ENCODE peak calls at places on chromosomes 1 and 21, in five cellular contexts. U is left ventricle myocardium inferior; F is HCT116; O is CD8-positive, alpha-beta T cell; P is bronchial epithelial cell. H is an unnamed sample.

GRCh38 chr1:48917901-48918603 is 141.4 kb upstream of the BEND5 start:
- DNase-seq in U (no peak), F (no peak), O (no peak), P (no peak), H (no peak)

GRCh38 chr1:221718391-221719277 is 23.3 kb downstream of the DUSP10 start:
- DNase-seq in U (no peak), F (no peak), O (no peak), P (peak), H (no peak)

GRCh38 chr1:203271018-203271743 is 34.1 kb upstream of the BTG2 start:
- DNase-seq in U (peak), F (peak), O (peak), P (peak), H (no peak)

GRCh38 chr1:245046310-245046709 is 108.5 kb upstream of the KIF26B start:
- DNase-seq in U (no peak), F (no peak), O (no peak), P (no peak), H (no peak)

GRCh38 chr21:45607021-45607921 is 36.3 kb upstream of the PCBP3 start:
- DNase-seq in U (no peak), F (no peak), O (peak), P (no peak), H (no peak)

GRCh38 chr1:178495741-178496409 is 889 bp downstream of the CLEC20A start:
- DNase-seq in U (no peak), F (no peak), O (no peak), P (no peak), H (no peak)

GRCh38 chr1:172720325-172720724 is 61.4 kb downstream of the FASLG start:
- DNase-seq in U (no peak), F (no peak), O (no peak), P (no peak), H (no peak)

GRCh38 chr1:214708321-214708960 is 105.4 kb downstream of the CENPF start:
- DNase-seq in U (no peak), F (no peak), O (no peak), P (peak), H (no peak)

GRCh38 chr1:5978452-5978851 is 13.8 kb downstream of the NPHP4 start:
- DNase-seq in U (no peak), F (no peak), O (no peak), P (no peak), H (no peak)

GRCh38 chr1:205452906-205453305 is 2.9 kb downstream of the BLACAT1 start:
- DNase-seq in U (no peak), F (no peak), O (no peak), P (no peak), H (no peak)

GRCh38 chr1:232868793-232869491 is 63.7 kb downstream of the MAP10 start:
- DNase-seq in U (no peak), F (peak), O (no peak), P (peak), H (no peak)

GRCh38 chr1:170586321-170586855 is 54.4 kb downstream of the GORAB start:
- DNase-seq in U (peak), F (no peak), O (no peak), P (peak), H (peak)

GRCh38 chr1:112209493-112209892 is 186.5 kb upstream of the CTTNBP2NL start:
- DNase-seq in U (no peak), F (no peak), O (no peak), P (peak), H (no peak)

GRCh38 chr1:224884428-224884827 is 45.0 kb upstream of the DNAH14 start:
- DNase-seq in U (no peak), F (no peak), O (no peak), P (no peak), H (no peak)

GRCh38 chr1:246074421-246074820 is 432.7 kb downstream of the SMYD3 start:
- DNase-seq in U (no peak), F (no peak), O (no peak), P (no peak), H (no peak)

GRCh38 chr1:209162651-209163050 is 420.9 kb upstream of the CAMK1G start:
- DNase-seq in U (no peak), F (no peak), O (no peak), P (no peak), H (no peak)

GRCh38 chr1:59214764-59215208 is 82.1 kb upstream of the FGGY start:
- DNase-seq in U (no peak), F (no peak), O (no peak), P (no peak), H (no peak)

GRCh38 chr1:75811211-75811981 is 14.7 kb downstream of the MSH4 start:
- DNase-seq in U (no peak), F (no peak), O (no peak), P (peak), H (no peak)

GRCh38 chr1:57616906-57617305 is 193.0 kb upstream of the DAB1 start:
- DNase-seq in U (peak), F (no peak), O (no peak), P (no peak), H (no peak)

GRCh38 chr1:66809245-66809644 is 8.2 kb upstream of the INSL5 start:
- DNase-seq in U (no peak), F (no peak), O (no peak), P (no peak), H (no peak)

GRCh38 chr1:36159614-36160387 is 3.8 kb downstream of the MAP7D1 start:
- DNase-seq in U (no peak), F (no peak), O (peak), P (no peak), H (no peak)

GRCh38 chr1:10228528-10228927 is 18.2 kb downstream of the KIF1B start:
- DNase-seq in U (no peak), F (no peak), O (no peak), P (no peak), H (no peak)

GRCh38 chr21:41897690-41898089 is 18.5 kb upstream of the PRDM15 start:
- DNase-seq in U (no peak), F (no peak), O (no peak), P (no peak), H (no peak)

GRCh38 chr1:201876148-201876547 is 12.6 kb upstream of the SHISA4 start:
- DNase-seq in U (no peak), F (no peak), O (no peak), P (peak), H (no peak)
- TF ChIP-seq CTCF in U (peak), F (peak), O (no peak), P (peak), H (no peak)

DNA sequence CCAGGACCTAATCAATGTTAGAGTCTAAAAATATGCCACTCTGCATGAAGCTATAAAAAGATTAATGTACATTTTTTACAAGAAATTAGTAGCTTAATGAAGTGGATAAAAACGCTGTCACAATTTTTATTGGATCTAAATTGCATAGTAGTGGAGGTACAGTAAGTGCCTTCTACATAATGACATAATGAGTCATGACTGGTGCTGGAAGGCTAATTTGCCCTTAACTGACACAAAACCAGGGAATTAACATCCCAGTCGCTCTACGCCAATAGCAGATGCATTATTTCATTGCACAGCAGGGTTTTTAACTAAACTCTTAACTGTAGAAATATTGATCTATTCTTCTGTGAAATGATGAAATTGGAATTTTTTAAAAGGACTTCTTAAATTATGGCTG is 33.3 kb downstream of the RRAGC start:
- DNase-seq in U (no peak), F (no peak), O (no peak), P (peak), H (no peak)
- H3K4me3 ChIP-seq in U (no peak), F (no peak), O (no peak), P (no peak), H (no peak)

DNA sequence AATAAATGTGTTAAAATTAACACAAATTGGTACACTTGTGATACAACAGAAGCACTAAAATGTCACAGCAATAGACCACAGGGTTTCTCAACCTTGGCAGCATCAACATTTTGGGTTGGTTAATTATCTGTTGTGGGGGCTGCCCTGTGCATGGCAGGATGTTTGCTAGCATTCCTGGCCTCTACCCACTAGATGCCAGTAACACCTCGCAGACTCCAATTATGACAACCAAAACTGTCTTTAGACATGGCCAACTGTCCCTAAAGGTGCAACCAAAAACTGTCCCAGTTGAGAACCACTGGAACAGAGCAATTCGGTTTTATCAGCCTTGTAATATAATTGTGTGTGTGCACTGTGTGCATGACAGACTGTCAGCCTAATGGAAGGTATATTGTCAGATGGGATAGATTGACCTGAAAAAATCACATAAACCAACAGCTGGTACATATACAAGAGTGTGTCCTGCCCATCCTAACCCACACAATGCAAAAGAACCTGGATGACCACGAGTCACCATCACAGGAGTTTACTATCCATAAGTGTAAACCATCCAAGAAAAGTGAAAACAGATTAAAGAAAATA is 13.5 kb upstream of the ERG start:
- DNase-seq in U (no peak), F (no peak), O (no peak), P (no peak), H (no peak)
- TF ChIP-seq CTCF in U (no peak), F (no peak), O (no peak), P (no peak), H (no peak)

DNA sequence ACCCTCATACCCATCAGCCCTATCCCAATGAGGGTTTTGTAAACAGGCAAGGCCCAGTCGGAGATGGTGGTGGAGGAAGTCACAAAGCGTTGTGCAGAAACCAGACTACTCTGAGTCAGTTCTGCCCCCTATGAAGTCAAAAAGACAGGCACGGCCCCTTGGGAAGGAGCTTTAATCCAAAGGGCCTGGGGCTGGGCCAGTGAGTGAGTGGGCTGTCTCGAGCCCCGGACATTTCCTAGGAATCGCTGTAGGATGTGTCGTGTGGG is 442 bp upstream of the AHCYL1 start:
- DNase-seq in U (no peak), F (no peak), O (no peak), P (no peak), H (peak)
- H3K4me3 ChIP-seq in U (peak), F (peak), O (no peak), P (no peak), H (no peak)

GRCh38 chr1:185869590-185869989 is 135.4 kb downstream of the HMCN1 start:
- DNase-seq in U (no peak), F (no peak), O (no peak), P (no peak), H (no peak)

GRCh38 chr1:185871627-185872150 is 137.5 kb downstream of the HMCN1 start:
- DNase-seq in U (no peak), F (no peak), O (no peak), P (no peak), H (no peak)

DNA sequence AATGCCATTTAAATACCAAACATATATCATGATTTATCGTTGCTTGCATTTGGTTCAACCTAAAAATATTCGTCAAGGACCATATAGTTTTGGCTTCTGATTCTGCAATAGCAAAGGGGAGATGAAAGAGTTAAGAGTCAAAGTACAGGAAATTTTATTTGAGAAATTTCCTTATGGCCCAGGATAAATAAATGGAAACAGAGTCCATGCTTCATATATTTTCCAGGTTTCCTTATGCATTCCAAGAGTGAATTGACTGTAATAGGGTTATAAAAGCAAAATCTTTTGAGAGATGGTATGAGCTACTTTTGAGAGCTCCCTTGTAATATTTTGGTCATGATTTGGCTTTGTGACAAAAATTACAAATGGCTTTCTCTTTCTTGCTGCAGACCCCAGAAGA is 140.1 kb downstream of the HMCN1 start:
- DNase-seq in U (no peak), F (no peak), O (no peak), P (no peak), H (no peak)
- TF ChIP-seq CTCF in U (no peak), F (no peak), O (no peak), P (no peak), H (no peak)